ENCODE peak calls at places on chromosomes 7 and 10, in six cellular contexts. N is cardiac fibroblast, M is hepatocyte, I is HCT116, R is AG04449, Q is Peyer's patch. J is an unnamed sample.

GRCh38 chr7:105748701-105749100 is 127.7 kb downstream of the ATXN7L1 start:
- DNase-seq in Q (no peak), M (no peak), N (no peak), R (no peak), I (no peak), J (no peak)

GRCh38 chr10:129328531-129328930 is 138.5 kb upstream of the MGMT start:
- DNase-seq in I (no peak), Q (no peak), N (peak; percentile 20), M (no peak), R (no peak), J (no peak)

GRCh38 chr10:112983444-112984056 is 33.5 kb downstream of the TCF7L2 start:
- DNase-seq in N (no peak), I (no peak), M (no peak), R (no peak), Q (no peak), J (no peak)

GRCh38 chr7:47678641-47679380 is 96.9 kb upstream of the TNS3 start:
- DNase-seq in R (no peak), M (no peak), Q (no peak), N (no peak), I (no peak), J (no peak)

GRCh38 chr10:73796766-73797165 is 11.4 kb downstream of the ZSWIM8 start:
- DNase-seq in N (no peak), Q (no peak), R (no peak), I (no peak), M (no peak), J (no peak)

GRCh38 chr7:69723663-69724062 is 125.4 kb downstream of the AUTS2 start:
- DNase-seq in I (no peak), M (no peak), N (no peak), R (no peak), Q (no peak), J (no peak)

GRCh38 chr10:106910666-106911065 is 253.8 kb downstream of the SORCS1 start:
- DNase-seq in M (no peak), R (no peak), N (no peak), Q (no peak), I (no peak), J (no peak)

GRCh38 chr7:114087674-114088539 is 169.1 kb upstream of the PPP1R3A start:
- DNase-seq in Q (peak; percentile 53), N (no peak), R (no peak), M (peak; percentile 38), I (no peak), J (no peak)

GRCh38 chr10:62015994-62016393 is 114.5 kb downstream of the ARID5B start:
- DNase-seq in I (no peak), Q (no peak), N (peak; percentile 59), M (peak; percentile 57), R (no peak), J (no peak)

GRCh38 chr10:3167611-3168330 is 4.8 kb downstream of the PITRM1 start:
- DNase-seq in Q (no peak), M (no peak), N (no peak), R (no peak), I (no peak), J (no peak)

GRCh38 chr7:1809601-1810258 is 139.7 kb downstream of the ELFN1 start:
- DNase-seq in R (no peak), N (no peak), I (no peak), Q (no peak), M (no peak), J (no peak)

GRCh38 chr7:102261451-102261850 is 25.2 kb upstream of the SH2B2 start:
- DNase-seq in R (no peak), N (no peak), M (no peak), I (no peak), Q (no peak), J (no peak)

GRCh38 chr10:1581189-1581588 is 156.1 kb downstream of the ADARB2 start:
- DNase-seq in R (no peak), N (no peak), I (no peak), Q (peak; percentile 25), M (no peak), J (no peak)

GRCh38 chr10:13593560-13593959 is 6.8 kb downstream of the PRPF18 start:
- DNase-seq in R (peak; percentile 34), Q (no peak), I (no peak), N (peak; percentile 70), M (no peak), J (no peak)

GRCh38 chr10:108275895-108276685 is 1111.6 kb upstream of the SORCS1 start:
- DNase-seq in N (no peak), Q (no peak), R (no peak), M (no peak), I (no peak), J (no peak)

GRCh38 chr7:116234517-116235200 is 24.3 kb downstream of the TES start:
- DNase-seq in M (no peak), Q (no peak), N (no peak), I (no peak), R (no peak), J (no peak)

GRCh38 chr10:71708897-71709882 is 10.4 kb downstream of the C10orf105 start:
- DNase-seq in I (no peak), Q (peak; percentile 63), R (no peak), N (no peak), M (no peak), J (no peak)

GRCh38 chr7:13851756-13852155 is 137.7 kb downstream of the ETV1 start:
- DNase-seq in R (peak; percentile 57), N (peak; percentile 62), Q (no peak), I (no peak), M (peak; percentile 12), J (no peak)

GRCh38 chr10:121653608-121654007 is 55.4 kb upstream of the FGFR2 start:
- DNase-seq in I (no peak), R (no peak), N (no peak), Q (no peak), M (no peak), J (no peak)

GRCh38 chr7:37833107-37833817 is 15.1 kb upstream of the NME8 start:
- DNase-seq in M (peak; percentile 77), Q (peak; percentile 52), N (peak; percentile 65), R (no peak), I (peak; percentile 7), J (peak; percentile 15)

GRCh38 chr7:71925663-71926062 is 486.5 kb downstream of the CALN1 start:
- DNase-seq in M (no peak), Q (no peak), I (no peak), R (no peak), N (no peak), J (no peak)

DNA sequence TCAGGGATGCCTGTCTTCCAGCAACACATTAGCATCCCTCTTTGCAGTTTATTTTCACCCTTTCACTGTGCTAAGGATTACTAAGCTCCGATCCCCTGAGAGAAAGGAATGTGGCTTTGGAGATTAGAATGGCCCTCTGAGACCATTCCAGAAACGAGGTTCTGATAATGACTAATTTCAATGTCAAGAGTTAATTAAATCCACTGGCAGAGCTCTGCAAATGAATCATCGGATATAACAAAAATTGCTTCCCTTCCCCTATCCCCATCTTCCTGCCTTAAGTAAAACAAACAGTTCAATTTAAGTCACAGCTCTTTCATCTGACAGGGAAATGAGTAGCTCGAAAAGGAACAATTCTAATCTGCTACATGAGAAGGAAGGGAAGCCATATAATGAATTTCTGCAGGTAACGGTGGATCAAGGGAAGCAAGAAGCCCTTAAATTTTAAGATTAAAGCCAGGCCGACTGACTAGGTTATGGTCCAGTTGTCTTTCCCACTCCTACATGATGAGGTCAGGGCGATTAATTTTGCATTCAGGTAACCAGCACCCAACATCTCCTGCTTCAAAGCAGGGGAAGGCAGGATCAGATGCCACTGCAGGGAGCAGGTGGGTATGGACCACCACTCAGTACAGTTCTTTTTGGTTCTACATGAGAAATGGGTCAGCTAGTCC is 50.5 kb downstream of the MALSU1 start:
- DNase-seq in R (no peak), M (no peak), Q (no peak), N (peak; percentile 78), I (peak; percentile 93), J (no peak)
- H3K4me3 ChIP-seq in R (no peak overlapping the region), M (no peak overlapping the region), Q (no peak overlapping the region), N (no peak overlapping the region), I (no peak overlapping the region), J (no peak overlapping the region)

DNA sequence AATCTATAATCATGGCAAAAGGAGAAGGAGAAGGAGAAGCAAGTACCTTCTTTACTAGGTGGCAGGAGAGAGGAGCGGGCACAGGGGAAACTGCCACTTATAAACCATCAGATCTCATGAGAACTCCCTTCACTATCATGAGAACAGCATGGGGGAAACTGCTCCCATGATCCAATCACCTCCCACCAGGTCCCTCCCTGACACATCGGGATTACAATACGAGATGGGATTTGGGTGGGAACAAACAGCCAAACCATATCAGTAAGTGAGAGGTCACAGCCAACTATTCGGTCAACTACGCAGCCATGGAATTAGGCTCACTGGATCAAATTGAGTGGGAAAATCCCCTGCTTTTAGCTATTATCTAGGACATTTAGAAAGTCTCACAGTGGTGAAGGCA is 54.2 kb upstream of the STEAP1B start:
- DNase-seq in N (no peak), R (no peak), Q (no peak), I (no peak), M (no peak), J (no peak)
- H3K4me3 ChIP-seq in N (no peak overlapping the region), R (no peak overlapping the region), Q (no peak overlapping the region), I (no peak overlapping the region), M (no peak overlapping the region), J (no peak overlapping the region)

GRCh38 chr7:3244241-3244814 is 56.7 kb upstream of the SDK1 start:
- DNase-seq in Q (no peak), M (peak; percentile 40), I (peak; percentile 47), R (no peak), N (peak; percentile 65), J (no peak)
- H3K4me3 ChIP-seq in Q (no peak overlapping the region), M (no peak overlapping the region), I (no peak overlapping the region), R (no peak overlapping the region), N (no peak overlapping the region), J (no peak overlapping the region)

GRCh38 chr10:34707656-34708055 is 107.4 kb downstream of the PARD3 start:
- DNase-seq in R (no peak), N (peak; percentile 59), I (no peak), M (no peak), Q (no peak), J (no peak)

GRCh38 chr10:34711500-34711899 is 103.6 kb downstream of the PARD3 start:
- DNase-seq in R (no peak), Q (peak; percentile 53), I (no peak), M (no peak), N (peak; percentile 26), J (no peak)

GRCh38 chr10:34713875-34714274 is 101.2 kb downstream of the PARD3 start:
- DNase-seq in Q (no peak), I (no peak), R (no peak), M (no peak), N (peak; percentile 46), J (no peak)

GRCh38 chr10:34709637-34710390 is 105.3 kb downstream of the PARD3 start:
- DNase-seq in Q (no peak), R (no peak), I (no peak), N (no peak), M (no peak), J (no peak)

DNA sequence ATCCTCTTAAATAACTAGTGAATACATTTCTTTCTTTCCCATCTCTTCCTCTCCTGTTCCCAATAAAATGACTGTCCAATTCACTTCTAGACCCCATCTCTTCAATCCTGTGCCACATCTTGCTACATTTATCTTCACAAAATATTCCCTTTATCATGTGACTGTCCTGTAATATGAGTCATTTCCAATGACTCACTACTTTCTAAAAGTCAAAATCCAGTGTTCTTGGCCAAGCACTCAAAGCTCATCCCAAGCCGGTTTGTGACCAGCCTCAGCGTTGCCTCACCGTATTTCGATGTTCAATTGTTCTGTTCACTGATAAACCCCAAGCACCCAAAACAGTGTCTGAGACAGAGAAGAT is 104.7 kb downstream of the PARD3 start:
- DNase-seq in I (no peak), Q (no peak), N (peak; percentile 87), M (no peak), R (no peak), J (no peak)
- H3K4me3 ChIP-seq in I (no peak overlapping the region), Q (no peak overlapping the region), N (no peak overlapping the region), M (no peak overlapping the region), R (no peak overlapping the region), J (no peak overlapping the region)